ENCODE peak calls at places on chromosomes 5 and 9, in six cellular contexts. J is GM03348; A is CD8-positive, alpha-beta memory T cell; K is stimulated activated CD8-positive, alpha-beta memory T cell treated with anti-CD3 and anti-CD28 coated beads, Interleukin-7, amount 100 ng/mL, for 1 hour; F is activated B cell treated with CpG ODN at 0.5 μM for 24 hours; L is lung. X is an unnamed sample.

GRCh38 chr9:18379073-18379811 is 94.7 kb upstream of the ADAMTSL1 start:
- DNase-seq in J (no peak), A (no peak), L (no peak), K (no peak), F (no peak), X (no peak)

GRCh38 chr5:174056064-174056842 is 10.7 kb downstream of the NSG2 start:
- DNase-seq in A (no peak), F (no peak), J (no peak), L (no peak), K (no peak), X (no peak)

GRCh38 chr9:101029300-101030021 is 934 bp downstream of the PLPPR1 start:
- DNase-seq in J (no peak), K (no peak), F (no peak), A (no peak), L (no peak), X (no peak)

GRCh38 chr9:138042640-138043039 is 165.1 kb downstream of the CACNA1B start:
- DNase-seq in L (no peak), J (no peak), K (no peak), F (no peak), A (no peak), X (no peak)

GRCh38 chr5:14204785-14205321 is 61.7 kb downstream of the TRIO start:
- DNase-seq in L (peak), K (no peak), F (no peak), J (peak), A (no peak), X (no peak)

GRCh38 chr5:79762929-79763328 is 73.3 kb downstream of the CMYA5 start:
- DNase-seq in J (no peak), L (no peak), A (no peak), K (no peak), F (no peak), X (no peak)

GRCh38 chr5:155767480-155767879 is 559.5 kb upstream of the SGCD start:
- DNase-seq in F (no peak), J (peak), K (no peak), L (no peak), A (no peak), X (no peak)

GRCh38 chr5:170269579-170269978 is 28.0 kb downstream of the LCP2 start:
- DNase-seq in J (no peak), K (no peak), A (peak), F (no peak), L (no peak), X (no peak)

GRCh38 chr5:41071975-41072374 is 833 bp upstream of the MROH2B start:
- DNase-seq in A (no peak), F (no peak), K (no peak), J (peak), L (no peak), X (no peak)

GRCh38 chr9:70694758-70695157 is 280.3 kb upstream of the KLF9 start:
- DNase-seq in J (no peak), L (no peak), K (no peak), F (no peak), A (no peak), X (no peak)

GRCh38 chr9:37262410-37262809 is 142.0 kb downstream of the ZCCHC7 start:
- DNase-seq in A (no peak), L (no peak), J (peak), K (no peak), F (no peak), X (no peak)

GRCh38 chr9:137157618-137158502 is 12.0 kb downstream of the LRRC26 start:
- DNase-seq in L (no peak), F (no peak), K (no peak), J (no peak), A (no peak), X (no peak)

GRCh38 chr5:77832938-77833337 is 56.8 kb upstream of the TBCA start:
- DNase-seq in J (no peak), L (no peak), F (no peak), K (no peak), A (no peak), X (no peak)

GRCh38 chr5:98314262-98314661 is 459.2 kb upstream of the RGMB start:
- DNase-seq in K (no peak), F (no peak), L (no peak), A (no peak), J (peak), X (no peak)

GRCh38 chr9:4324513-4324912 is 24.6 kb upstream of the GLIS3 start:
- DNase-seq in J (peak), A (no peak), L (no peak), K (no peak), F (no peak), X (no peak)

GRCh38 chr9:84671651-84672467 is 2.3 kb downstream of the NTRK2 start:
- DNase-seq in A (no peak), L (no peak), K (no peak), F (no peak), J (no peak), X (no peak)

GRCh38 chr9:35227283-35227682 is 65.5 kb downstream of the UNC13B start:
- DNase-seq in A (no peak), L (no peak), F (no peak), K (no peak), J (no peak), X (no peak)

GRCh38 chr5:104189031-104189430 is 626.4 kb upstream of the NUDT12 start:
- DNase-seq in F (no peak), A (no peak), L (no peak), J (peak), K (no peak), X (no peak)

GRCh38 chr9:93864029-93864428 is 91.1 kb downstream of the BARX1 start:
- DNase-seq in F (no peak), L (no peak), K (no peak), J (no peak), A (no peak), X (no peak)

GRCh38 chr9:91534374-91534773 is 110.7 kb upstream of the NFIL3 start:
- DNase-seq in A (no peak), K (no peak), F (no peak), L (no peak), J (peak), X (no peak)

GRCh38 chr5:180101451-180102105 is 30.0 kb upstream of the RNF130 start:
- DNase-seq in A (no peak), K (no peak), J (no peak), L (no peak), F (no peak), X (no peak)

GRCh38 chr5:16017720-16018119 is 161.9 kb downstream of the MARCHF11 start:
- DNase-seq in L (no peak), F (no peak), J (no peak), A (no peak), K (no peak), X (no peak)

GRCh38 chr9:27505744-27506161 is 18.3 kb upstream of the IFNK start:
- DNase-seq in F (no peak), K (no peak), J (peak), L (no peak), A (no peak), X (no peak)

GRCh38 chr5:159135896-159136531 is 36.3 kb upstream of the EBF1 start:
- DNase-seq in K (no peak), J (peak), A (no peak), L (no peak), F (no peak), X (no peak)

GRCh38 chr9:133670466-133670865 is 34.3 kb downstream of the DBH start:
- DNase-seq in F (no peak), A (no peak), K (no peak), J (no peak), L (no peak), X (no peak)

GRCh38 chr5:161096006-161096405 is 244.0 kb upstream of the ATP10B start:
- DNase-seq in L (no peak), J (no peak), A (no peak), K (no peak), F (no peak), X (no peak)

GRCh38 chr9:128764361-128764760 is 7.4 kb downstream of the ZER1 start:
- DNase-seq in A (no peak), J (no peak), K (no peak), F (no peak), L (no peak), X (no peak)

GRCh38 chr5:36733183-36733582 is 126.8 kb downstream of the SLC1A3 start:
- DNase-seq in K (no peak), F (no peak), L (no peak), A (no peak), J (no peak), X (no peak)

GRCh38 chr5:96509721-96510383 is 76.8 kb upstream of the PCSK1 start:
- DNase-seq in K (no peak), L (no peak), F (no peak), J (peak), A (no peak), X (no peak)

GRCh38 chr5:72138943-72139467 is 31.7 kb downstream of the MAP1B start:
- DNase-seq in L (no peak), K (no peak), F (no peak), J (peak), A (no peak), X (no peak)

GRCh38 chr5:132215329-132215728 is 12.3 kb downstream of the P4HA2 start:
- DNase-seq in F (no peak), K (no peak), A (no peak), L (peak), J (peak), X (no peak)

GRCh38 chr9:131745611-131746010 is 5.7 kb upstream of the RAPGEF1 start:
- DNase-seq in J (no peak), K (no peak), A (no peak), F (no peak), L (no peak), X (no peak)

GRCh38 chr5:112551437-112552018 is 132.5 kb upstream of the EPB41L4A start:
- DNase-seq in A (peak), J (peak), L (no peak), K (no peak), F (no peak), X (no peak)

GRCh38 chr5:62585751-62586150 is 7.1 kb downstream of the LRRC70 start:
- DNase-seq in J (no peak), A (no peak), K (no peak), F (no peak), L (no peak), X (no peak)

GRCh38 chr9:137665697-137666504 is 47.1 kb downstream of the EHMT1 start:
- DNase-seq in J (peak), K (no peak), A (no peak), L (no peak), F (no peak), X (no peak)

GRCh38 chr9:82939451-82939850 is 123.5 kb downstream of the RASEF start:
- DNase-seq in L (peak), K (no peak), J (no peak), A (no peak), F (no peak), X (no peak)

GRCh38 chr5:42974546-42974945 is 65.6 kb downstream of the ANXA2R start:
- DNase-seq in J (no peak), A (no peak), L (no peak), F (no peak), K (no peak), X (no peak)

GRCh38 chr5:126516133-126516532 is 78.9 kb downstream of the ALDH7A1 start:
- DNase-seq in J (no peak), A (no peak), L (no peak), F (no peak), K (no peak), X (peak)

GRCh38 chr5:60810438-60811085 is 33.5 kb downstream of the ELOVL7 start:
- DNase-seq in A (no peak), K (no peak), L (no peak), F (no peak), J (peak), X (no peak)